ENCODE peak calls at places on chromosome 13, in eight cellular contexts. B, G, A, O, H, M, Y and S are unnamed samples.

GRCh38 chr13:31160857-31161582 is 684 bp downstream of the HSPH1 start:
- DNase-seq in B (no peak), G (peak), A (peak), O (peak), H (peak), M (peak), Y (peak), S (peak)

GRCh38 chr13:44068169-44068568 is 188.5 kb downstream of the LACC1 start:
- DNase-seq in B (no peak), G (no peak), A (no peak), O (no peak), H (no peak), M (no peak), Y (no peak), S (no peak)

GRCh38 chr13:51585234-51585672 is 991 bp downstream of the WDFY2 start:
- DNase-seq in B (no peak), G (no peak), A (no peak), O (no peak), H (peak), M (no peak), Y (no peak), S (peak)

GRCh38 chr13:86000546-86000945 is 201.3 kb upstream of the SLITRK6 start:
- DNase-seq in B (no peak), G (no peak), A (no peak), O (no peak), H (no peak), M (no peak), Y (no peak), S (no peak)

GRCh38 chr13:113291997-113292862 is 4.8 kb upstream of the LAMP1 start:
- DNase-seq in B (no peak), G (no peak), A (no peak), O (peak), H (no peak), M (no peak), Y (no peak), S (peak)

GRCh38 chr13:26095846-26096245 is 44.0 kb upstream of the SHISA2 start:
- DNase-seq in B (no peak), G (no peak), A (no peak), O (no peak), H (no peak), M (no peak), Y (no peak), S (no peak)

GRCh38 chr13:94305463-94305862 is 174.0 kb downstream of the DCT start:
- DNase-seq in B (no peak), G (no peak), A (no peak), O (no peak), H (peak), M (no peak), Y (no peak), S (no peak)

GRCh38 chr13:43030548-43030947 is 7.2 kb downstream of the DNAJC15 start:
- DNase-seq in B (no peak), G (no peak), A (no peak), O (no peak), H (no peak), M (no peak), Y (no peak), S (no peak)

GRCh38 chr13:109010912-109011311 is 381.5 kb downstream of the MYO16 start:
- DNase-seq in B (no peak), G (no peak), A (no peak), O (no peak), H (no peak), M (no peak), Y (no peak), S (no peak)

GRCh38 chr13:113915012-113915763 is 51.3 kb upstream of the GAS6 start:
- DNase-seq in B (no peak), G (no peak), A (no peak), O (no peak), H (no peak), M (peak), Y (no peak), S (no peak)

GRCh38 chr13:61316647-61317046 is 99.0 kb downstream of the PCDH20 start:
- DNase-seq in B (no peak), G (no peak), A (no peak), O (no peak), H (no peak), M (no peak), Y (no peak), S (no peak)

GRCh38 chr13:46905249-46905648 is 8.4 kb upstream of the HTR2A start:
- DNase-seq in B (no peak), G (no peak), A (no peak), O (no peak), H (no peak), M (no peak), Y (no peak), S (no peak)

GRCh38 chr13:91369432-91369831 is 21.9 kb downstream of the MIR17HG start:
- DNase-seq in B (no peak), G (no peak), A (no peak), O (no peak), H (no peak), M (no peak), Y (no peak), S (no peak)

GRCh38 chr13:84606616-84607015 is 724.3 kb upstream of the SLITRK1 start:
- DNase-seq in B (no peak), G (no peak), A (no peak), O (no peak), H (no peak), M (no peak), Y (no peak), S (no peak)

GRCh38 chr13:50645092-50645491 is 198.4 kb downstream of the DLEU7 start:
- DNase-seq in B (no peak), G (no peak), A (no peak), O (no peak), H (no peak), M (no peak), Y (no peak), S (no peak)

GRCh38 chr13:27371932-27372331 is 52.5 kb upstream of the GTF3A start:
- DNase-seq in B (no peak), G (no peak), A (peak), O (no peak), H (no peak), M (no peak), Y (no peak), S (no peak)

GRCh38 chr13:34035676-34036325 is 217.9 kb downstream of the RFC3 start:
- DNase-seq in B (no peak), G (no peak), A (no peak), O (no peak), H (no peak), M (no peak), Y (no peak), S (no peak)

GRCh38 chr13:40613192-40613818 is 53.1 kb downstream of the FOXO1 start:
- DNase-seq in B (no peak), G (peak), A (peak), O (peak), H (no peak), M (no peak), Y (peak), S (no peak)

GRCh38 chr13:50730496-50731171 is 112.9 kb downstream of the DLEU7 start:
- DNase-seq in B (no peak), G (no peak), A (no peak), O (no peak), H (no peak), M (no peak), Y (no peak), S (no peak)

GRCh38 chr13:59364508-59365187 is 799.1 kb downstream of the DIAPH3 start:
- DNase-seq in B (no peak), G (no peak), A (no peak), O (no peak), H (no peak), M (no peak), Y (peak), S (no peak)

GRCh38 chr13:20370815-20371421 is 138.8 kb upstream of the GJB6 start:
- DNase-seq in B (no peak), G (no peak), A (no peak), O (no peak), H (no peak), M (no peak), Y (no peak), S (no peak)

GRCh38 chr13:31803327-31803726 is 64.0 kb downstream of the RXFP2 start:
- DNase-seq in B (no peak), G (no peak), A (no peak), O (no peak), H (no peak), M (no peak), Y (no peak), S (no peak)

GRCh38 chr13:66634384-66634783 is 595.8 kb downstream of the PCDH9 start:
- DNase-seq in B (no peak), G (no peak), A (no peak), O (no peak), H (no peak), M (no peak), Y (no peak), S (no peak)

GRCh38 chr13:35723820-35724219 is 247.3 kb upstream of the MAB21L1 start:
- DNase-seq in B (no peak), G (no peak), A (no peak), O (no peak), H (peak), M (no peak), Y (no peak), S (no peak)

GRCh38 chr13:57633141-57633949 is 1.8 kb downstream of the PCDH17 start:
- DNase-seq in B (no peak), G (peak), A (peak), O (no peak), H (no peak), M (peak), Y (peak), S (peak)

DNA sequence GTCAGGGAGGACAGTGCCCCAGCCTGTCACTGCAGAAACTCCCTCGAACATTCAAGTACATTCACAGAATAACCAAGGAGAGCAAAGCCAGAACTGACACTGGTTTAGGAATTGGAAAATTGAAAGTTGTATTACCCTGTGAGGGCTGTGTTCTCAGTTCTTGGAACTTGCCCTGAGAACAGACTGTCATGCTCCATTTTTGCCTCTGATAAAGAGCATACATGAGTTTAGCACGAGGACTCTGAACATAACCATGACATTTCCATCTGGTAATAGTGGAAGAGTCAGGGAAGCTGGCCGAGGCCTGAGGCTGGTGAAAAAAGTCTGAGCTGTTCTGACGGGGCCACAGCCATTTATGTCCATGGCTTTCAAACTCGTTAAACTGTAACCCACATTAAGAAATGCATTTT is 15.2 kb upstream of the SLC25A30 start:
- DNase-seq in B (no peak), G (no peak), A (no peak), O (no peak), H (no peak), M (no peak), Y (no peak), S (no peak)
- TF ChIP-seq POLR2A in B (no peak), G (no peak), A (no peak), O (no peak), H (no peak), M (no peak), Y (no peak), S (no peak)

DNA sequence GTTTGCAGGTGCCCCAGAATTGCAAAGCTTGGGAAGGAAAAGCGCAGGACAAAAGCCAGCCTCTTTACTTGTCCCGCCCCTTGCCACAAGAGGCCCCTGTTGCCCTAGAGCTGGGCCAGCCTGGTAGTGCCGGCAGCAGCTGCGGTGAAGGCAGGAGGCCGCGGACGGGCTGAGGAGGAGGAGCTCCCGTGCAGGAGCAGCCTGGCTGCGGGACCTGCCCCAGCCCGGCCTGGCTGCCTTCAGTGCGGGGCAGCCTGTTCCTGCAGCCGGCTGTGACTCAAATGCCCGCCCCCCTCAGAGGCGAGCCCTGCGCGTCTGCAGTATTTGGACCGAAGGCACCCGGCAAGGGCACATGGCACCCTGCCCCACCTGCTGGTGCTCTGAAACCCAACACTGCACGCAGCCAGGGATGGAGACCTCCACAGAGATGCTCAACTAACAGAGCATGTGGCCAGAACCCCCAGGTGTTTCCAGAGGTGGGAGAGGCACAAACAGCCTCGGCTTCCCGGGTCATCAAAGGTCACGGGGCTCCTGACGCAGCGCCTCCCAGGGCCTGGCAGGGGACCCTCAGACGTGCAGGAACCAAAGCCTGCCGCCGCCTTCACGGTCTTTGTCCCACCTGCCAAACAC is 29.7 kb downstream of the NAXD start:
- DNase-seq in B (no peak), G (peak), A (peak), O (peak), H (no peak), M (peak), Y (peak), S (peak)
- TF ChIP-seq POLR2A in B (no peak), G (no peak), A (no peak), O (no peak), H (no peak), M (no peak), Y (no peak), S (no peak)

GRCh38 chr13:29508130-29508873 is 87.2 kb downstream of the SLC7A1 start:
- DNase-seq in B (peak), G (peak), A (peak), O (peak), H (peak), M (peak), Y (peak), S (peak)
- TF ChIP-seq POLR2A in B (no peak), G (no peak), A (no peak), O (no peak), H (no peak), M (no peak), Y (no peak), S (no peak)

GRCh38 chr13:99931462-99931861 is 40.1 kb downstream of the ZIC5 start:
- DNase-seq in B (no peak), G (no peak), A (no peak), O (no peak), H (no peak), M (no peak), Y (no peak), S (no peak)
- TF ChIP-seq POLR2A in B (no peak), G (no peak), A (no peak), O (no peak), H (no peak), M (no peak), Y (no peak), S (no peak)